ENCODE peak calls at places on chromosomes 4 and X, in five cellular contexts. W is iris pigment epithelial cell; V is EL; R is T47D; A is stimulated activated naive B cell treated with anti-CD40 and anti-IgM and Interleukin-4, amounts not matched to agents 10 μg/mL and 1 μg/mL and 100 μg/mL, for 72 hours. Z is an unnamed sample.

GRCh38 chrX:133323450-133323849 is 91.8 kb downstream of the GPC4 start:
- DNase-seq in W (peak), V (no peak), R (peak), A (no peak), Z (no peak)

GRCh38 chr4:141853091-141853734 is 216.8 kb downstream of the IL15 start:
- DNase-seq in V (peak), W (no peak), A (no peak), R (peak), Z (peak)

GRCh38 chr4:150962245-150962644 is 52.8 kb downstream of the LRBA start:
- DNase-seq in V (peak), W (peak), R (no peak), A (no peak), Z (no peak)

GRCh38 chr4:15162046-15162445 is 159.8 kb downstream of the CPEB2 start:
- DNase-seq in W (no peak), V (no peak), R (no peak), A (no peak), Z (no peak)

GRCh38 chrX:124203311-124203710 is 129.1 kb upstream of the TEX13D start:
- DNase-seq in W (no peak), R (no peak), A (no peak), V (no peak), Z (no peak)

GRCh38 chr4:139555705-139556070 is 331 bp downstream of the SETD7 start:
- DNase-seq in R (peak), V (no peak), A (no peak), W (no peak), Z (no peak)

GRCh38 chr4:151573945-151574344 is 165.0 kb downstream of the FHIP1A start:
- DNase-seq in A (no peak), V (peak), R (no peak), W (peak), Z (peak)

GRCh38 chrX:118459494-118459893 is 36.1 kb upstream of the DOCK11 start:
- DNase-seq in V (peak), W (peak), A (no peak), R (peak), Z (peak)

GRCh38 chrX:75603833-75604232 is 81.0 kb upstream of the ZDHHC15 start:
- DNase-seq in W (peak), A (no peak), V (peak), R (peak), Z (peak)